ENCODE peak calls at places on chromosomes 13 and 19, in six cellular contexts. Q is MG63; W is lower leg skin; I is chondrocyte; F is activated T-helper 2 cell treated with anti-CD3 and anti-CD28 coated beads, Interferon-gamma antibody, Interleukin-2, Interleukin-4, amounts not matched to agents 10 μg/mL and 5 μg/mL and 100 μg/mL, durations not matched to agents 14 hours and 24 hours and 36 hours; B is upper lobe of left lung. D is an unnamed sample.

GRCh38 chr13:32001392-32001768 is 30.2 kb upstream of the FRY start:
- DNase-seq in B (no peak), Q (peak), F (no peak), W (no peak), I (no peak), D (peak)

GRCh38 chr13:110126391-110126961 is 180.5 kb downstream of the COL4A1 start:
- DNase-seq in Q (peak), I (no peak), W (no peak), F (no peak), B (peak), D (no peak)

GRCh38 chr19:53894736-53895135 is 12.7 kb downstream of the PRKCG start:
- DNase-seq in B (no peak), Q (no peak), I (no peak), W (no peak), F (no peak), D (no peak)

GRCh38 chr19:57664269-57665127 is 4.2 kb upstream of the ZSCAN4 start:
- DNase-seq in F (no peak), Q (peak), W (no peak), I (no peak), B (peak), D (peak)

GRCh38 chr13:37448072-37448471 is 150.5 kb downstream of the POSTN start:
- DNase-seq in W (no peak), B (no peak), F (no peak), Q (no peak), I (no peak), D (no peak)

GRCh38 chr13:101059803-101060202 is 356.5 kb downstream of the NALCN start:
- DNase-seq in W (no peak), B (no peak), I (no peak), F (no peak), Q (no peak), D (no peak)

GRCh38 chr19:53868892-53869804 is 1.5 kb downstream of the MYADM start:
- DNase-seq in B (peak), W (peak), I (peak), Q (peak), F (peak), D (peak)

GRCh38 chr13:39892731-39893293 is 237.3 kb downstream of the COG6 start:
- DNase-seq in Q (no peak), B (no peak), I (no peak), W (no peak), F (no peak), D (no peak)

GRCh38 chr19:38686530-38686888 is 39.1 kb downstream of the ACTN4 start:
- DNase-seq in B (no peak), Q (no peak), W (no peak), F (peak), I (no peak), D (no peak)

GRCh38 chr19:6828306-6828697 is 55.8 kb downstream of the VAV1 start:
- DNase-seq in F (no peak), B (peak), I (peak), W (no peak), Q (peak), D (no peak)

GRCh38 chr19:37902668-37903067 is 3.7 kb downstream of the WDR87 start:
- DNase-seq in W (peak), B (peak), I (no peak), Q (peak), F (peak), D (peak)